ENCODE peak calls at places on chromosomes 5 and 9, in ten cellular contexts. H, Z, G, O, K, Q, R, I, T and N are unnamed samples.

GRCh38 chr9:69984831-69985230 is 58.8 kb upstream of the MAMDC2 start:
- DNase-seq in R (no peak), H (no peak), Q (no peak), O (no peak), G (no peak), K (no peak), T (no peak), I (no peak), Z (no peak), N (no peak)

GRCh38 chr5:72380491-72381274 is 60.5 kb downstream of the PTCD2 start:
- DNase-seq in O (peak), Q (no peak), I (no peak), Z (no peak), H (no peak), T (peak), R (no peak), G (peak), K (no peak), N (no peak)

GRCh38 chr5:127957701-127958190 is 125.8 kb upstream of the SLC12A2 start:
- DNase-seq in R (no peak), H (no peak), O (no peak), I (no peak), Q (no peak), Z (no peak), G (no peak), K (no peak), T (no peak), N (no peak)

GRCh38 chr5:68964679-68965078 is 129.1 kb upstream of the SLC30A5 start:
- DNase-seq in Q (no peak), K (no peak), T (no peak), R (no peak), H (no peak), Z (no peak), G (no peak), I (no peak), O (no peak), N (no peak)

GRCh38 chr5:16934123-16934522 is 2.0 kb downstream of the MYO10 start:
- DNase-seq in O (no peak), I (peak), K (peak), H (peak), T (peak), Q (peak), R (no peak), G (no peak), Z (no peak), N (peak)

GRCh38 chr9:100206899-100207298 is 107.9 kb downstream of the INVS start:
- DNase-seq in O (no peak), H (no peak), R (no peak), K (peak), T (peak), G (no peak), Q (peak), I (no peak), Z (peak), N (no peak)

GRCh38 chr5:122356868-122357267 is 44.8 kb downstream of the SNCAIP start:
- DNase-seq in T (no peak), Z (no peak), Q (no peak), O (no peak), G (no peak), R (no peak), I (no peak), K (no peak), H (no peak), N (no peak)

GRCh38 chr9:127398715-127399400 is 1.9 kb downstream of the SLC2A8 start:
- DNase-seq in Q (no peak), T (no peak), K (no peak), R (no peak), G (no peak), H (no peak), I (no peak), O (no peak), Z (no peak), N (no peak)

GRCh38 chr5:56310711-56311204 is 77.6 kb upstream of the ANKRD55 start:
- DNase-seq in O (no peak), H (no peak), R (no peak), Z (peak), G (no peak), Q (peak), K (peak), I (no peak), T (no peak), N (no peak)

GRCh38 chr9:107368696-107369095 is 85.6 kb downstream of the RAD23B start:
- DNase-seq in R (no peak), G (no peak), T (no peak), Z (no peak), H (no peak), I (no peak), Q (no peak), K (no peak), O (no peak), N (no peak)

GRCh38 chr5:61467766-61468482 is 135.9 kb downstream of the ZSWIM6 start:
- DNase-seq in O (no peak), Q (peak), T (peak), K (peak), H (no peak), R (no peak), G (no peak), Z (peak), I (no peak), N (no peak)

GRCh38 chr5:43073597-43074546 is 33.8 kb upstream of the ANXA2R start:
- DNase-seq in Q (peak), T (peak), Z (no peak), H (no peak), K (peak), O (no peak), G (peak), I (peak), R (peak), N (peak)

GRCh38 chr5:137155621-137156020 is 343.5 kb downstream of the SPOCK1 start:
- DNase-seq in Q (no peak), H (no peak), Z (no peak), I (no peak), T (no peak), G (no peak), O (no peak), R (peak), K (no peak), N (no peak)